ENCODE peak calls at places on chromosome 13, in five cellular contexts. S, Q, B, Z and M are unnamed samples.

GRCh38 chr13:31775686-31776085 is 36.4 kb downstream of the RXFP2 start:
- DNase-seq in B (no peak), S (no peak), Z (no peak), Q (peak; percentile 68), M (no peak)

GRCh38 chr13:95056266-95056665 is 245.0 kb downstream of the ABCC4 start:
- DNase-seq in Z (no peak), B (no peak), Q (no peak), S (peak; percentile 79), M (no peak)

GRCh38 chr13:77599351-77599750 is 63.8 kb downstream of the SCEL start:
- DNase-seq in B (no peak), Q (no peak), Z (no peak), S (no peak), M (no peak)

GRCh38 chr13:47845981-47846380 is 155.1 kb downstream of the SUCLA2 start:
- DNase-seq in Z (no peak), S (no peak), Q (no peak), B (no peak), M (no peak)

GRCh38 chr13:49373699-49374098 is 70.2 kb downstream of the CAB39L start:
- DNase-seq in Q (peak; percentile 14), Z (no peak), S (no peak), B (no peak), M (peak; percentile 25)

GRCh38 chr13:48817166-48817802 is 158.4 kb upstream of the FNDC3A start:
- DNase-seq in Z (no peak), Q (no peak), S (no peak), B (no peak), M (no peak)

GRCh38 chr13:31056650-31057275 is 104.9 kb downstream of the HSPH1 start:
- DNase-seq in Z (peak; percentile 50), Q (peak; percentile 51), B (no peak), S (no peak), M (no peak)

GRCh38 chr13:41178040-41178439 is 16.3 kb downstream of the KBTBD7 start:
- DNase-seq in Z (no peak), Q (peak; percentile 16), S (no peak), B (no peak), M (no peak)

GRCh38 chr13:35865341-35866240 is 265.6 kb downstream of the DCLK1 start:
- DNase-seq in Z (no peak), Q (no peak), B (no peak), S (no peak), M (no peak)

GRCh38 chr13:27125357-27126282 is 46.0 kb downstream of the USP12 start:
- DNase-seq in Z (no peak), B (no peak), S (no peak), Q (no peak), M (no peak)

GRCh38 chr13:41823486-41823885 is 137.4 kb downstream of the VWA8 start:
- DNase-seq in S (no peak), B (no peak), Q (no peak), Z (no peak), M (no peak)

GRCh38 chr13:39016789-39017188 is 21.1 kb downstream of the PROSER1 start:
- DNase-seq in Q (peak; percentile 38), B (peak; percentile 16), S (peak; percentile 68), Z (peak; percentile 51), M (peak; percentile 34)

GRCh38 chr13:55632402-55632801 is 1508.3 kb upstream of the PRR20A start:
- DNase-seq in Z (no peak), B (no peak), S (no peak), Q (no peak), M (no peak)

GRCh38 chr13:84737671-84738070 is 855.4 kb upstream of the SLITRK1 start:
- DNase-seq in Q (no peak), B (no peak), Z (no peak), S (no peak), M (no peak)

GRCh38 chr13:51764184-51765141 is 39.5 kb downstream of the DHRS12 start:
- DNase-seq in B (no peak), Z (no peak), S (no peak), Q (peak; percentile 78), M (no peak)

GRCh38 chr13:31090921-31091624 is 70.6 kb downstream of the HSPH1 start:
- DNase-seq in S (no peak), Q (no peak), B (no peak), Z (no peak), M (peak; percentile 5)

GRCh38 chr13:42333613-42334328 is 61.8 kb downstream of the AKAP11 start:
- DNase-seq in B (no peak), Q (peak; percentile 42), Z (no peak), S (peak; percentile 62), M (peak; percentile 33)

GRCh38 chr13:31409678-31410356 is 210.0 kb downstream of the B3GLCT start:
- DNase-seq in B (no peak), Z (no peak), S (peak; percentile 26), Q (peak; percentile 53), M (peak; percentile 78)

GRCh38 chr13:74187564-74187963 is 53.4 kb upstream of the KLF12 start:
- DNase-seq in B (no peak), Z (no peak), Q (no peak), S (no peak), M (no peak)

GRCh38 chr13:68234278-68234677 is 1004.1 kb upstream of the PCDH9 start:
- DNase-seq in Q (no peak), Z (peak; percentile 15), B (no peak), S (peak; percentile 36), M (no peak)

GRCh38 chr13:26590379-26590778 is 32.9 kb downstream of the WASF3 start:
- DNase-seq in S (no peak), B (no peak), Q (no peak), Z (no peak), M (no peak)

GRCh38 chr13:107964356-107964755 is 251.0 kb downstream of the LIG4 start:
- DNase-seq in B (no peak), Q (no peak), Z (no peak), S (no peak), M (no peak)

GRCh38 chr13:83333614-83334388 is 548.5 kb downstream of the SLITRK1 start:
- DNase-seq in Q (peak; percentile 12), Z (no peak), B (no peak), S (no peak), M (no peak)

GRCh38 chr13:46663644-46664043 is 110.7 kb downstream of the LRCH1 start:
- DNase-seq in B (no peak), Q (peak; percentile 71), S (no peak), Z (no peak), M (no peak)

GRCh38 chr13:78659450-78660110 is 625 bp upstream of the OBI1 start:
- DNase-seq in S (no peak), B (no peak), Q (peak; percentile 16), Z (peak; percentile 24), M (peak; percentile 5)

GRCh38 chr13:110244096-110244830 is 62.7 kb downstream of the COL4A1 start:
- DNase-seq in Z (no peak), B (no peak), S (no peak), Q (peak; percentile 84), M (no peak)

GRCh38 chr13:42395066-42395821 is 123.3 kb downstream of the AKAP11 start:
- DNase-seq in Z (no peak), B (no peak), S (no peak), Q (no peak), M (no peak)

GRCh38 chr13:94667190-94667589 is 45.2 kb downstream of the SOX21 start:
- DNase-seq in Q (no peak), S (no peak), B (no peak), Z (no peak), M (no peak)

GRCh38 chr13:92589955-92590354 is 636.7 kb upstream of the GPC6 start:
- DNase-seq in B (no peak), Q (no peak), S (no peak), Z (no peak), M (no peak)

GRCh38 chr13:97327071-97327470 is 104.9 kb downstream of the MBNL2 start:
- DNase-seq in Z (no peak), Q (no peak), B (no peak), S (no peak), M (no peak)

GRCh38 chr13:97325738-97326137 is 103.6 kb downstream of the MBNL2 start:
- DNase-seq in B (no peak), Q (no peak), S (no peak), Z (no peak), M (no peak)

GRCh38 chr13:97329331-97329730 is 104.6 kb upstream of the RAP2A start:
- DNase-seq in Q (peak; percentile 22), B (no peak), Z (no peak), S (no peak), M (no peak)

GRCh38 chr13:97328222-97328790 is 105.7 kb upstream of the RAP2A start:
- DNase-seq in Q (peak; percentile 56), S (peak; percentile 90), Z (no peak), B (no peak), M (no peak)

DNA sequence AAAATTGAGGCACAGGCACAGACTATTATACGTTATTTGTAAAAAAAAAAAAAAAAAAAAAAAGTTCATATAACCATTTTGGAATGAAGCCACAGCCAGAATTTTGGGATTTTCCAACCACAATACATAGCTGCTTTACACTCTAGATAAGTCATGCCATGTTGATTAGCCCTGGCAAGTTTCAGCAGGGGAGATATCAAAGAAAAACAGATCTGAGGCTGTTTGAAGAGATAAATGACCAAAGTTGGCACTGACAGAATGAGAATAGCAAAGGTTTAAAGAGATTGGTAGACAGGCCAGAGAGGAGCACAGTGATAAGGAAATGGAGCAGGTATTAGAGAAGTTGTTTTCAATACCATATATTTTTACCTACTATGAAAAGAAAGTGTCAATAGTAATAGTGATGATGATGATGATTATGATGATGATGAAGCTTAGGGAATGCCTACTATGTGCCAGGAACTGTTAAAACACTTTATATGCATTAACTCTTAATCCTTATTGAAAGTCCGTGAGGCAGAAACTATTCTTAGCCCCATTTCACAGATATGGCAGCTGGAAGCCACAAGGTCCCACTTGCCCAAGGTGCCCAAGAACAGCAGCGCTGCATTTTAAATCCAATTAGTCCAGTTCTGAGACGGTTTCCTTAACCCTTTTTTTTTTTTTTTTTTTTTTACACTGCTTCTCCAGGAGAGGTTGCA is 105.5 kb downstream of the MBNL2 start:
- DNase-seq in B (no peak), Z (no peak), Q (no peak), S (no peak), M (no peak)
- TF ChIP-seq EZH2phosphoT487 in B (no peak), Z (no peak), Q (no peak), S (no peak), M (no peak)

GRCh38 chr13:103009061-103009840 is 57.0 kb downstream of the SLC10A2 start:
- DNase-seq in Q (no peak), Z (no peak), S (no peak), B (no peak), M (no peak)
- H3K27ac ChIP-seq in Q (no peak overlapping the region), Z (peak overlapping the region; percentile 38), S (no peak overlapping the region), B (no peak overlapping the region), M (no peak overlapping the region)

DNA sequence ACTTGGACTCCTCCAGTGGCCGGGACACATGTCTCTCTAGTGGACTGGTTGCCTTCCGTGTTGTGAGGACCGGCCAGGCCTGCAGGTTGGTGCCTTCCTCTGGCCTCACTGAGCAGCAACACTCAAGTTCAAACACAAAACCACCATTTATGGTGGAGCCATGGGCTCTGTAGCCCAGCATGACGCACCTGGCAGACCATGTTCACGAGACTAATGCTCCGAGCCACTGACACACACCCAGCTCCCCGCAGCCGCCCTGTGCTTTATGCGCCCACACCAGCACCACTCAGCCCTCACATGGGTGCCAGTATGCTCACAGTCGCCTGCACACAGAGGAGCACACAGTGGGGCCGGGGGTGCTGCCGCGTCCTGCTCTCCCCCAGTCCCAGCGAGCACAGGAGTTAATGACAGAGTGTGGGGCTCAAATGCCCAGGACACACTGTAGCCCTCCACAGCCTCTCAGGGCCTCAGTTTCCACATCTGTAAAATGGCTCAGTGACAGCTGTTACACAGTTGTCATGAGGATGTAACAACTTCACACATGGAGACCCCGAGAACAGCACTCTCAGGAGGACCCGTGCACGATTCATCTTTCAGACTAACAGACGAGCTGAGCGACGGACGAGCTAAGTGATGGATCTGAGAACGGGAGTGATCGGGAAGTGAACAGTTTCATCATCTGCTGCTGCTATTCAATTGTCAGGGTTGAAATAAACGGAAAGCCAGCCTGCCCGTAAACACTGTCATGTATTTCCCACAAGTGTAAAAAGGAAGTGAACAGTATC is 7.8 kb downstream of the GAS6 start:
- DNase-seq in Z (no peak), B (no peak), S (no peak), Q (no peak), M (no peak)
- TF ChIP-seq EZH2phosphoT487 in Z (no peak), B (no peak), S (no peak), Q (no peak), M (no peak)

GRCh38 chr13:29483211-29483610 is 112.3 kb downstream of the SLC7A1 start:
- DNase-seq in S (no peak), Z (peak; percentile 36), Q (no peak), B (no peak), M (no peak)
- H3K27ac ChIP-seq in S (no peak overlapping the region), Z (no peak overlapping the region), Q (no peak overlapping the region), B (no peak overlapping the region), M (no peak overlapping the region)